ENCODE peak calls at places on chromosomes 12 and 14, in four cellular contexts. K is WTC11, C is K562, A is HepG2. T is an unnamed sample.

GRCh38 chr14:50773632-50774541 is 57.1 kb downstream of the NIN start:
- DNase-seq in K (peak; percentile 83), C (peak; percentile 62), A (peak; percentile 11), T (peak; percentile 71)

GRCh38 chr12:19654630-19655384 is 215.5 kb downstream of the AEBP2 start:
- DNase-seq in K (no peak), C (no peak), A (no peak), T (no peak)

GRCh38 chr12:66941150-66941549 is 262.3 kb upstream of the GRIP1 start:
- DNase-seq in K (no peak), C (no peak), A (no peak), T (no peak)

GRCh38 chr14:52012635-52013034 is 23.3 kb downstream of the RTRAF start:
- DNase-seq in K (no peak), C (no peak), A (no peak), T (no peak)

GRCh38 chr12:50452795-50453194 is 52.0 kb upstream of the DIP2B start:
- DNase-seq in K (no peak), C (no peak), A (no peak), T (no peak)

GRCh38 chr12:121005346-121005815 is 10.9 kb downstream of the C12orf43 start:
- DNase-seq in K (peak; percentile 84), C (peak; percentile 61), A (peak; percentile 59), T (peak; percentile 74)

GRCh38 chr14:77044776-77045569 is 16.5 kb upstream of the IRF2BPL start:
- DNase-seq in K (no peak), C (no peak), A (peak; percentile 74), T (no peak)

GRCh38 chr14:85319998-85320397 is 209.9 kb upstream of the FLRT2 start:
- DNase-seq in K (no peak), C (no peak), A (no peak), T (no peak)

GRCh38 chr12:38954119-38954746 is 48.8 kb upstream of the CPNE8 start:
- DNase-seq in K (no peak), C (no peak), A (no peak), T (no peak)

GRCh38 chr14:105118646-105119409 is 49.7 kb downstream of the JAG2 start:
- DNase-seq in K (no peak), C (no peak), A (no peak), T (no peak)

GRCh38 chr14:60998617-60999016 is 17.6 kb downstream of the SLC38A6 start:
- DNase-seq in K (peak; percentile 16), C (no peak), A (no peak), T (no peak)

GRCh38 chr14:57865066-57865449 is 834 bp downstream of the SLC35F4 start:
- DNase-seq in K (no peak), C (no peak), A (no peak), T (no peak)

GRCh38 chr14:68688872-68689371 is 103.9 kb downstream of the ZFP36L1 start:
- DNase-seq in K (no peak), C (no peak), A (no peak), T (no peak)

GRCh38 chr14:102517412-102518062 is 8.0 kb upstream of the ANKRD9 start:
- DNase-seq in K (peak; percentile 48), C (no peak), A (no peak), T (no peak)

GRCh38 chr12:118164798-118165486 is 29.0 kb downstream of the PEBP1 start:
- DNase-seq in K (peak; percentile 59), C (no peak), A (peak; percentile 10), T (peak; percentile 50)

GRCh38 chr12:71780207-71780822 is 25.7 kb downstream of the RAB21 start:
- DNase-seq in K (no peak), C (peak; percentile 28), A (peak; percentile 20), T (peak; percentile 34)

GRCh38 chr12:50261654-50262053 is 21.7 kb downstream of the LIMA1 start:
- DNase-seq in K (no peak), C (no peak), A (no peak), T (no peak)

GRCh38 chr14:71666579-71667145 is 265.6 kb upstream of the RGS6 start:
- DNase-seq in K (no peak), C (no peak), A (no peak), T (no peak)

GRCh38 chr12:8065991-8066594 is at the start of gene C3AR1:
- DNase-seq in K (no peak), C (peak; percentile 51), A (no peak), T (no peak)

GRCh38 chr14:55767291-55767690 is 187.3 kb downstream of the KTN1 start:
- DNase-seq in K (no peak), C (no peak), A (no peak), T (no peak)

GRCh38 chr12:129662184-129662583 is 241.6 kb downstream of the TMEM132D start:
- DNase-seq in K (no peak), C (no peak), A (no peak), T (no peak)

GRCh38 chr14:67650694-67651093 is 23.7 kb downstream of the VTI1B start:
- DNase-seq in K (no peak), C (no peak), A (no peak), T (no peak)

GRCh38 chr12:82470906-82471512 is 112.7 kb downstream of the METTL25 start:
- DNase-seq in K (no peak), C (no peak), A (no peak), T (no peak)

GRCh38 chr12:52056801-52057613 is 5.8 kb downstream of the NR4A1 start:
- DNase-seq in K (no peak), C (no peak), A (no peak), T (no peak)

DNA sequence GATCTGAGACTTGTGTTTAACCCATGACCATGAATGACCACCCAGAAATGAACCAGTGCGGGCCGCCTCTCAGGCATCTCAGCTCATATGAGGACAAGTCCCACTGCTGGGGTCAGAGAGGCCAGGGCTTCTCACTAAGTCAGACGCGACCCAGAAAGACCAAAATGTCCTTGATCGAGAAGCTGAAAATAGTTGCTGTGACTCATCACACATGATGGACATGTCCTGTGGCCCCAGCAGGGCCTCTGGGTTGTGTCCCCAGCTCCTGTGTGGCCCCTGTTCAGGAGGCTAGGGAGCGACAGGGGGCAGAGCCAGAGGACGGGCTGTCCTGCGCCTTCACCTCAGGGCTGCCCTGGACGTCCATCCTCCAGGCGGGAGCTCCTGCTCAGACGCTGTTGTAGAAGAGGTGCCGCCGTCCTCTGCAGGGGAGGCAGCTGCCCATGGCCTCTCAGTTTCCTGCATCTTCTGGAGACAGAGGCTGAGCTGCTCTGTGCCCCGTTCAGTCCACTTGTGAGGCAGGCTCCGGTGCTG is 29.0 kb upstream of the FAM181A start:
- DNase-seq in K (no peak), C (no peak), A (peak; percentile 37), T (no peak)
- TF ChIP-seq ELF4 in K (no peak), C (no peak), A (no peak), T (no peak)

GRCh38 chr12:25054076-25054782 is 105.3 kb upstream of the BCAT1 start:
- DNase-seq in K (no peak), C (no peak), A (no peak), T (no peak)
- TF ChIP-seq ELF4 in K (no peak), C (no peak), A (no peak), T (no peak)

GRCh38 chr14:54354096-54354495 is 42.7 kb upstream of the CDKN3 start:
- DNase-seq in K (no peak), C (no peak), A (peak; percentile 99), T (no peak)
- TF ChIP-seq ELF4 in K (no peak), C (no peak), A (peak; percentile 69), T (no peak)

GRCh38 chr12:69630191-69630590 is 19.5 kb upstream of the LRRC10 start:
- DNase-seq in K (peak; percentile 25), C (peak; percentile 39), A (peak; percentile 46), T (no peak)

GRCh38 chr12:69633061-69633460 is 22.4 kb upstream of the LRRC10 start:
- DNase-seq in K (no peak), C (peak; percentile 22), A (no peak), T (no peak)
- TF ChIP-seq ELF4 in K (no peak), C (no peak), A (no peak), T (no peak)

DNA sequence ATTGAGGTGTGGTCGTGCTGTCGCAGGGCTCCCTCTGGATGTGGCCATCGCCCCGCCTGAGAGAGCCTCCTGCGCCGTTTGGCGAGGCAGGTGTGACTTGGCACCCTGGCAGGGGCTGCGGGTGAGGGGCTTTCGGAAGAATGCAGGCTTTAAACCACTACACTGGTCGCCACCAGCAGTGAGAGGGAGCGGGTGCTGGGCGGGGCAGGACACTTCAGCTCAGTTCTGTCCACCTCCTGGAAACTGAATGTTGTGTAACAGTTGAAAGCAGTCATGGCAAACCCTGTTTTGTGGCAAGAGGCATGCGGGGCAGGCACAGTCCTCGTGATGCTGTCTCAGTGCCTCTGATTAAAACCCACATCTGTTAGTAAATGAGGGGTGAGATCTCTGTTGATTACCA is 55.9 kb downstream of the AACS start:
- DNase-seq in K (no peak), C (no peak), A (no peak), T (no peak)
- TF ChIP-seq ELF4 in K (no peak), C (no peak), A (no peak), T (no peak)

GRCh38 chr12:59444932-59445331 is 150.9 kb upstream of the SLC16A7 start:
- DNase-seq in K (peak; percentile 15), C (no peak), A (no peak), T (no peak)

DNA sequence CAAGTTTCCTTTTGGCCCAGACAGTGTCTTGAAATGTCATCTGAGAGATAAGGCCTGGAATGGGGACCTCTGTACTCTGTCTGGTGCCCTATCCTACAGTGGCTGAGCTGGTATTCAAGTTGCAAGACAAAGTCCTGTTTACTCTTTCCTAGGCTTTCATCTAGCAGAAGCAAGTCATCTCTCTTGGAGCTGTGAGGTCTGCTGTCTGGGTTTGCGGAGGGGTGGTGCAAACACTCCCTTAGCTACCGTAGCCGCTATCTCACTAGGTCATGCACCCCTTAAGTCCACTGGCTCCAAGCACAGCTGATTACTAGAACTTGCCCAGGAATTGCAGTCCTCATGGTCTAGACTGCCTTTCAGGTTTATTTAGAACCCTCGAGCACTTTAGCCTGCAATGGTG is 149.7 kb upstream of the SLC16A7 start:
- DNase-seq in K (no peak), C (no peak), A (no peak), T (no peak)
- TF ChIP-seq ELF4 in K (no peak), C (no peak), A (no peak), T (no peak)

T was measured in HEK293T.